ENCODE peak calls at places on chromosomes 7 and 10, in four cellular contexts. J, N, T and G are unnamed samples.

GRCh38 chr7:104096683-104097082 is 107.2 kb upstream of the RELN start:
- DNase-seq in J (peak), N (peak), T (peak), G (peak)

GRCh38 chr10:102287538-102287937 is 42.2 kb downstream of the GBF1 start:
- DNase-seq in J (no peak), N (no peak), T (no peak), G (no peak)

GRCh38 chr10:97612386-97612785 is 20.9 kb downstream of the MORN4 start:
- DNase-seq in N (peak), J (peak), T (peak), G (no peak)

GRCh38 chr7:51126324-51126723 is 190.3 kb downstream of the COBL start:
- DNase-seq in J (no peak), N (no peak), T (no peak), G (no peak)

GRCh38 chr10:329361-330099 is 194.3 kb downstream of the ZMYND11 start:
- DNase-seq in N (peak), J (peak), T (peak), G (peak)

GRCh38 chr7:64686493-64687184 is 20.7 kb downstream of the ZNF107 start:
- DNase-seq in N (no peak), J (no peak), T (peak), G (no peak)

GRCh38 chr7:44293561-44294324 is 31.7 kb downstream of the CAMK2B start:
- DNase-seq in J (no peak), T (no peak), N (no peak), G (peak)

GRCh38 chr10:77349226-77349625 is 288.4 kb downstream of the KCNMA1 start:
- DNase-seq in J (no peak), N (no peak), T (no peak), G (no peak)

GRCh38 chr10:124211921-124212320 is 118.5 kb upstream of the CHST15 start:
- DNase-seq in N (no peak), T (no peak), J (no peak), G (no peak)

GRCh38 chr10:86782691-86783418 is 26.4 kb downstream of the BMPR1A start:
- DNase-seq in N (no peak), J (no peak), T (no peak), G (no peak)

GRCh38 chr10:62466590-62466989 is 92.4 kb downstream of the ZNF365 start:
- DNase-seq in N (no peak), T (no peak), J (no peak), G (no peak)

GRCh38 chr7:30931927-30932540 is 20.4 kb downstream of the AQP1 start:
- DNase-seq in J (no peak), N (no peak), T (no peak), G (no peak)

GRCh38 chr7:87689374-87689773 is 61.2 kb downstream of the RUNDC3B start:
- DNase-seq in T (no peak), N (no peak), J (no peak), G (no peak)

GRCh38 chr7:87687653-87688254 is 59.6 kb downstream of the RUNDC3B start:
- DNase-seq in J (no peak), T (peak), N (no peak), G (no peak)
- TF ChIP-seq ESRRA in J (no peak), T (no peak), N (no peak), G (no peak)

DNA sequence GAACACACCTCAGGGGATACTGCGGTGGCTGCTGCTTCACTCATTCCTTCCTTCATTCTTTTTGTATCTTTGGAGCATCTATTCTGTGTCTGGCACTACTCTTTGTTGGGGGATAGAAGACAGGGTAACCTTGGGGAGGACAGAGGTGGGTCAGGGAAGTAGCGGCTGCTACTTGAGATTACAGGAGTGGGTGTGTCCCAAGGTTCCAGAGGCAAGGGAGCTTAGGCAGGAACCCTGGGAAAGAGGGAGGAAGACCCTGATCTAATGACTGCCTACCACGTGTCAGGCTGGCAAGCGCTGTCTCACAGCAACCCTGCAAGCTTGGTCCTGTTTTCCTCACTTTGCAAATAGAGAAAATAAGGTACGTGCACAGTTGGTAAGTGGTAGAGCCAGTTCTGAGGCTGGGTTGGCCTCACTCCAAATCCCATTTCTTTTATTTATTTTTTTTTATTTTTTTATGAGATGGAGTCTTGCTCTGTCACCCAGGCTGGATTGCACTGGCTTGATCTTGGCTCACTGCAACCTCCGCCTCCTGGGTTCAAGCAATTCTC is 985.9 kb upstream of the ZNF722 start:
- DNase-seq in T (no peak), N (peak), J (no peak), G (no peak)
- TF ChIP-seq ESRRA in T (no peak), N (no peak), J (no peak), G (no peak)

DNA sequence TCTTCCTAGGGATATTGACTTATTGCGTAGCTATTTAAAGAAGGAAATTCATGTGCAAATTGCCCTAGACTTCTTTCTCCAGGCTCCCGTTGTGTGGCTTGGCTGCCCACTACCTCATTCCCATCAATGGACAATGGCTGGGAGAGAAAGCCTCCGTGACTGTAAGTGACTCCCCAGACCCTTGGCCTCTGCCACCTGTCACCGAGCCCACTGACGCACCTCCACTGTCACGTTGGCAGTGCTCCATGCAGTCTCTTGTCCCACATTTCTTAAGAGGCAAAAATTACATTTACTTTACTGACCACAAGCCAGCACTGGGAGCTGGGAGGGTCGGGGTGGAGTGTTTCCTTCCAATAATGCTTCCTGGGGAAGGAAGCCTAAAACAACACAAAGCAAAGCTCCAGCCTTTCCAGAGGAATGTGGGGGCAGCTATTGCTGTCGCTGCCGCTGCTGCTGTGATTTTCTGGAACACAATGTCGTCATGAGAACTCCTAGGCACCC is 89.7 kb upstream of the STEAP1B start:
- DNase-seq in J (no peak), T (no peak), N (no peak), G (no peak)
- TF ChIP-seq ESRRA in J (no peak), T (no peak), N (no peak), G (no peak)

DNA sequence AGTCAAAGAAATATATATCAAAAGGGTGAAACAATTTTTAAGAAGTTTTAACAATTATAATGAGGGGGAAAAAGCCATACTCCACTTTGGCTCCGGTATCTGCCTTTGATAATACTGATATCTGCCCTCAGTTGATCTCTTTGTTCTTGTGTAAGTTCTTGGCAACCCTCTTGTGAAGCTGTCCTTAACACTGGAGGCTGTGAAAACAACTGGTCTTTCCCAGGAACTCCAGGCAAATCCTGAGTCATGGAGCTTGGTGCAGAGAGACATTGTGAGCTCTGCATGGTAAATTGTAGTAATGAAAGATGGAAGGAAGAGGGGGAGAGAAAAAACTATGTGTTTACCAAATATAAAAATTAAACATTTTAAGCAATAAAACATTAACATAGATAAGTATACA is 11.9 kb upstream of the ERVW-1 start:
- DNase-seq in T (no peak), N (no peak), J (no peak), G (no peak)
- TF ChIP-seq ESRRA in T (no peak), N (no peak), J (no peak), G (no peak)

GRCh38 chr7:127874951-127875608 is 156.2 kb downstream of the LRRC4 start:
- DNase-seq in T (no peak), J (no peak), N (no peak), G (no peak)

GRCh38 chr7:127876393-127876792 is 154.8 kb downstream of the LRRC4 start:
- DNase-seq in N (no peak), T (no peak), J (no peak), G (no peak)

GRCh38 chr7:127873151-127873550 is 158.1 kb downstream of the LRRC4 start:
- DNase-seq in N (no peak), J (no peak), T (no peak), G (no peak)

GRCh38 chr7:127872122-127872521 is 159.1 kb downstream of the LRRC4 start:
- DNase-seq in N (no peak), T (no peak), J (no peak), G (no peak)

DNA sequence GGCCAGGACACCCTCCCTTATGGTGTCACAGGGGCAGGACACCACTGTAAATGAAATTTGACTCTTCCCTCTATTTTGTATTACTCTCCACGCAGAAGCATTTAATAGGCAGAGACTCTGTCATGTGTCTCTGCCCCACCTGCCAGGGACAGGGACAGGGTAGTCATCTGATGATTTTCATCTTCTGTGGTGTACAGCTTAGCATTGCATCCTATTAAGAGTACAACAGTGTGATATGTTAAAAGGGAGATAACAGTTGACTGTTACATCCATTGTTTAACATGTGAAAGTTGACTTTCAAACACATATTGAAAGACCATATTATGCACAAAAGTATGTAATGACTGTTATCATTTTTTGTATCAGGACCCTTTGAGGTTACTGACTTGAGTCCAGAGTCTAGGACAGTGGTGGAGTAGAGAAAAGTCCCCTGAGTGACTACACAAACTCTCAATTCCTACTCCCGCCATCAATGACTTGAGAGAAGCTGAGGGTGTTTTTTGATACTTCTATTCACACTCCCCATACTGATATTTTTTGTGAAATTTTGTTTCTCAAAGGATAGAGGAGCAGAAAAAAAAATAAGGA is 157.1 kb downstream of the LRRC4 start:
- DNase-seq in T (no peak), N (no peak), J (no peak), G (no peak)
- TF ChIP-seq ESRRA in T (no peak), N (no peak), J (no peak), G (no peak)

GRCh38 chr10:17709492-17709891 is 42.5 kb upstream of the TMEM236 start:
- DNase-seq in N (no peak), J (no peak), T (no peak), G (no peak)
- TF ChIP-seq ESRRA in N (no peak), J (no peak), T (no peak), G (no peak)

DNA sequence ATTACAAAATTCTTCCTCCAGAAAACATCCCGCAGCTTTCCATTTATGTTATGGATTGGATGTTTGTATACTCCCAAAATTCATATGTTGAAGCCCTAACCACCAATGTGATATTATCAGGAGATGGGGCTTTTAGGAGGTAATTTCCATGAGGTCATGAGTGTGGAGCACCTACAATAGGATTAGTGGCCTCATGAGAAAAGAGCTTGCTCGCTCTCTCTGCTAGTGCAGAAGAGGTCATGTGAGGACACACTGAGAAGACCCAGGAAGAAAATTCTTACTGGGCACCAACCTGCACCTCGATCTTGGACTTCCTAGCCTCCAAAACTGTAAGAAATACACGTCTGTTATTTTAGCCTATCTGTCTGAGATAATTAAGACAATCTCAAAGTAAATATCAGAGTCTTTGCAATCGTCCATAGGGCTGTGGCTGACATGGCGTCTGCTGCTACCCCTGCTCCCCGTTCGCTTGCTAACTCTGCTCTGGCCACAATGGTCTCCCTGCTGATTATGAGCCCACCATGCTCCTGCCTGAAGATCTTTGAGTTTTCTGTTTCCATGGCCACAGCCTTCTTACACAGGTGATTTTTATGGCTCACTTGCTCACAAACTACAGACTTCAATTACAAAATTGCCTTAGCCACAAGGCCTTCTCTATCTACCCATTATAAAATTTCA is 333.3 kb downstream of the CACNA2D1 start:
- DNase-seq in N (no peak), J (no peak), T (no peak), G (no peak)
- TF ChIP-seq ESRRA in N (no peak), J (no peak), T (no peak), G (no peak)